ENCODE peak calls at places on chromosomes 2 and 18, in four cellular contexts. Y is GM23248, Q is PC-9, H is PC-3. S is an unnamed sample.

GRCh38 chr18:60534539-60534938 is 162.0 kb upstream of the MC4R start:
- DNase-seq in Y (peak; percentile 58), Q (no peak), H (peak; percentile 68), S (no peak)

GRCh38 chr2:215019521-215020145 is 118.8 kb downstream of the ABCA12 start:
- DNase-seq in Y (no peak), Q (no peak), H (no peak), S (no peak)

GRCh38 chr2:173187911-173188788 is 112.5 kb downstream of the MAP3K20 start:
- DNase-seq in Y (peak; percentile 85), Q (no peak), H (peak; percentile 35), S (no peak)

GRCh38 chr2:183371545-183371944 is 247.3 kb downstream of the NUP35 start:
- DNase-seq in Y (no peak), Q (no peak), H (no peak), S (no peak)

GRCh38 chr2:191451116-191451515 is 205.9 kb downstream of the MYO1B start:
- DNase-seq in Y (no peak), Q (no peak), H (no peak), S (no peak)

GRCh38 chr2:27303093-27304025 is 4.9 kb downstream of the UCN start:
- DNase-seq in Y (peak; percentile 88), Q (peak; percentile 36), H (peak; percentile 82), S (peak; percentile 82)

GRCh38 chr2:144524190-144524957 is 4.5 kb upstream of the ZEB2 start:
- DNase-seq in Y (peak; percentile 60), Q (no peak), H (no peak), S (no peak)

GRCh38 chr18:5447442-5447841 is 96.4 kb downstream of the EPB41L3 start:
- DNase-seq in Y (no peak), Q (no peak), H (no peak), S (no peak)

GRCh38 chr2:221572821-221573429 is 821 bp upstream of the EPHA4 start:
- DNase-seq in Y (peak; percentile 71), Q (no peak), H (peak; percentile 32), S (peak; percentile 39)

GRCh38 chr18:4068552-4069158 is 386.5 kb downstream of the DLGAP1 start:
- DNase-seq in Y (peak; percentile 52), Q (peak; percentile 40), H (peak; percentile 62), S (peak; percentile 52)

GRCh38 chr2:43212931-43213330 is 13.5 kb downstream of the ZFP36L2 start:
- DNase-seq in Y (no peak), Q (no peak), H (no peak), S (no peak)

GRCh38 chr2:172293952-172294351 is 133.4 kb upstream of the ITGA6 start:
- DNase-seq in Y (peak; percentile 49), Q (peak; percentile 60), H (peak; percentile 43), S (no peak)

DNA sequence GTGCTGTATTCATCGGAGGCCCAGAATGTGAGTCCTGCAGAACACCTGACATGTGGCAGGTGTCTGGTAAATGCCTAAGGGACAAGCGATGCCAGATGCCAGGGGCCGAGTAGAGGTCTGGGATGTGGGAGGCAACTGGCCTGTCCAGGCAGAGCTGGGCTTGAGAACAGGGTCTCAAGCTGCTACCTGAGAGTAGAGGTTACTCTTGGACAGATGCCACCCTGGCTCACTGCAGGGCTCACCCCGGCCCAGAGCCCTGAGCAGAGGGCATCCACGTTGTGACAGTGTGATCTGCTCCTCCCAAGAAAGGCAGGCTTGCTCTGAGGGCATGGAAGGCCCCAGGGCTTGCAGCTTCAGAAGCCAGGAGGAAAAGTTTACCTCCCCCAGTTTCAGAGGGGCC is 692.0 kb upstream of the ID2 start:
- DNase-seq in Y (no peak), Q (no peak), H (no peak), S (no peak)
- H3K9me2 ChIP-seq in Y (no peaks in the 10 kb centered on the region), Q (no peaks in the 10 kb centered on the region), H (no peaks in the 10 kb centered on the region), S (no peaks in the 10 kb centered on the region)

GRCh38 chr2:33532146-33532545 is 55.7 kb downstream of the RASGRP3 start:
- DNase-seq in Y (no peak), Q (no peak), H (no peak), S (no peak)
- H3K4me3 ChIP-seq in Y (no peak overlapping the region), Q (no peak overlapping the region), H (no peak overlapping the region), S (no peak overlapping the region)

GRCh38 chr2:6081542-6081872 is 389.3 kb downstream of the SOX11 start:
- DNase-seq in Y (no peak), Q (no peak), H (no peak), S (no peak)
- H3K9me2 ChIP-seq in Y (no peaks in the 10 kb centered on the region), Q (no peaks in the 10 kb centered on the region), H (no peaks in the 10 kb centered on the region), S (no peaks in the 10 kb centered on the region)

DNA sequence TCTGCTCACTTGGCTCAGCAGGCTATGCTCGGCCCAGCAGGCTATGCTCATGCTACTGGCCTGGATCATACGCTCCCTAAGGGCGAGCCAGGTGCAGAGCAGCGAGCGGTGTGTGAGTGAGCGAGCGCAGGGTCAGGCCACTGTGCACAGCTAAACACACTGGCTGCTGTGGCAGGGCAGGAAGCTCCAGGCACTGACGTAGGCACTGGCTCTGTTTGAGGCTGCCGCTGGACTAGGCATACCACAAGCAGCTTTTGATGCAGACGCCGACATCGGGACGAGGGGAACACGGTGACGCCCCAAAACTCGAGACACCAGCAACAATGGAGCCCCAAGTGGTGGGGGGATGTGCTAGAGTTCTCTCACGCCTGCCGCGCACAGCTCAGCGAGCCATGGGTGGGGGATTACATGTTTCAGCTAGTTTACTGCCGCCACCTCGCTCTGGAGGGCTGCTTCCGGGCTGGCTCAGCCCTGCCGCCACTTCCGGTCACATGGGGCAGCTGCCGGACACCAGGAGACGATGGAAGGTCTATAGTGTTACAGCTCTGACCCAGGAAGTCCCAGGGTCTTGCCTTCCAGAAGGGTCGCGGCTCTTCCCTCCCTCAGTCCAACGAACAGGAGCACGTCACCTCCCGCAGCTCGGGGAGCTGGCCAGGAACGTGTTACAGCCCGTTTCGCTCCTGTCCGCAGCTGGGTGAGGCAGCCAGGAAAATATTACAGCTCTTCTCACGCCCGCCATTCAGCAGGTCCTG is 1176.9 kb upstream of the LRRTM1 start:
- DNase-seq in Y (no peak), Q (peak; percentile 4), H (no peak), S (no peak)
- H3K4me3 ChIP-seq in Y (no peak overlapping the region), Q (peak overlapping the region; percentile 49), H (no peak overlapping the region), S (no peak overlapping the region)

GRCh38 chr2:211144974-211145373 is 588.6 kb downstream of the CPS1 start:
- DNase-seq in Y (no peak), Q (no peak), H (no peak), S (no peak)
- H3K9me2 ChIP-seq in Y (no peaks in the 10 kb centered on the region), Q (no peaks in the 10 kb centered on the region), H (no peaks in the 10 kb centered on the region), S (no peaks in the 10 kb centered on the region)

GRCh38 chr2:189763908-189764661 is 1.5 kb upstream of the OSGEPL1 start:
- DNase-seq in Y (peak; percentile 60), Q (no peak), H (no peak), S (no peak)
- H3K4me3 ChIP-seq in Y (peak overlapping the region; percentile 91), Q (peak overlapping the region; percentile 81), H (peak overlapping the region; percentile 95), S (peak overlapping the region; percentile 87)

GRCh38 chr2:176843208-176843607 is 369.4 kb upstream of the HNRNPA3 start:
- DNase-seq in Y (no peak), Q (no peak), H (no peak), S (no peak)
- H3K9me2 ChIP-seq in Y (no peaks in the 10 kb centered on the region), Q (no peaks in the 10 kb centered on the region), H (no peaks in the 10 kb centered on the region), S (no peaks in the 10 kb centered on the region)

DNA sequence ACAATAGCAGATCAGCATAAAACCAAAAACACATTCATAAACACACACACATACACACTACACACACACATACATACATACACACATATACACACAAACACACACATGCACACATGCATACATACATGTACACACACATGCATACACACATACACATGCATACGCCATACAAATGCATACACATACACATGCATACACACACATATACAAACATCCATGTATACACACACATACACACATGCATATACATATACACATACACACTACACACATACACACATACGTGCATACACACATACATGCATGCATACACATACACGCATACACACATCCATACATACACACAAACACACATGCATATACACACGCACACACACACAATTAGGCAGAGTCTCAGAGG is 490.1 kb downstream of the TNS1 start:
- DNase-seq in Y (no peak), Q (no peak), H (no peak), S (no peak)
- H3K4me3 ChIP-seq in Y (no peak overlapping the region), Q (no peak overlapping the region), H (no peak overlapping the region), S (no peak overlapping the region)